ENCODE peak calls at places on chromosomes 6 and 20, in four cellular contexts. F is hippocampal formation, A is GM23338, V is midbrain. Q is an unnamed sample.

GRCh38 chr6:100194535-100194934 is 200.5 kb upstream of the MCHR2 start:
- DNase-seq in F (no peak), A (no peak), V (no peak), Q (no peak)

GRCh38 chr6:20186981-20187380 is 25.3 kb downstream of the MBOAT1 start:
- DNase-seq in A (no peak), F (no peak), V (no peak), Q (no peak)

GRCh38 chr20:13455713-13456112 is 183.0 kb downstream of the TASP1 start:
- DNase-seq in V (no peak), A (no peak), F (no peak), Q (no peak)

GRCh38 chr6:109460161-109460830 is 4.7 kb upstream of the MICAL1 start:
- DNase-seq in F (no peak), A (no peak), V (no peak), Q (no peak)

GRCh38 chr6:30813623-30814136 is 69.3 kb upstream of the IER3 start:
- DNase-seq in F (no peak), A (no peak), V (no peak), Q (no peak)

GRCh38 chr6:1437553-1438406 is 48.4 kb downstream of the FOXF2 start:
- DNase-seq in A (peak; percentile 51), V (no peak), F (no peak), Q (peak; percentile 39)

GRCh38 chr20:57473246-57474042 is 51.5 kb downstream of the CTCFL start:
- DNase-seq in V (peak; percentile 40), F (no peak), A (peak; percentile 36), Q (peak; percentile 76)

GRCh38 chr20:38631155-38632022 is 29.8 kb downstream of the ARHGAP40 start:
- DNase-seq in A (no peak), F (no peak), V (no peak), Q (no peak)

GRCh38 chr6:109348246-109348645 is 34.0 kb downstream of the CD164 start:
- DNase-seq in A (no peak), V (peak; percentile 15), F (peak; percentile 21), Q (no peak)

GRCh38 chr6:113980937-113981554 is 10.1 kb upstream of the HDAC2 start:
- DNase-seq in A (peak; percentile 85), V (no peak), F (no peak), Q (no peak)

GRCh38 chr6:159107451-159108260 is 61.5 kb upstream of the FNDC1 start:
- DNase-seq in A (no peak), V (no peak), F (no peak), Q (no peak)

GRCh38 chr20:43040427-43040826 is 149.3 kb downstream of the PTPRT start:
- DNase-seq in F (no peak), V (no peak), A (peak; percentile 1), Q (no peak)

GRCh38 chr6:24183584-24183983 is 57.6 kb downstream of the NRSN1 start:
- DNase-seq in A (peak; percentile 32), F (no peak), V (no peak), Q (no peak)

GRCh38 chr20:58645277-58645968 is 5.7 kb upstream of the STX16 start:
- DNase-seq in F (no peak), A (no peak), V (no peak), Q (peak; percentile 19)

GRCh38 chr6:143286280-143286795 is 164.2 kb downstream of the ADAT2 start:
- DNase-seq in V (no peak), F (no peak), A (no peak), Q (no peak)

GRCh38 chr6:75224303-75224926 is 18.6 kb upstream of the COL12A1 start:
- DNase-seq in F (no peak), A (no peak), V (no peak), Q (no peak)

GRCh38 chr20:39762716-39763115 is 800.6 kb downstream of the DHX35 start:
- DNase-seq in F (no peak), A (peak; percentile 14), V (no peak), Q (no peak)

GRCh38 chr6:170405311-170405975 is 98.9 kb downstream of the FAM120B start:
- DNase-seq in F (no peak), V (no peak), A (no peak), Q (no peak)

GRCh38 chr20:58714340-58714922 is 21.8 kb downstream of the NPEPL1 start:
- DNase-seq in A (no peak), F (no peak), V (no peak), Q (peak; percentile 56)

GRCh38 chr20:401682-402495 is 6.2 kb upstream of the RBCK1 start:
- DNase-seq in V (no peak), F (no peak), A (no peak), Q (no peak)

GRCh38 chr20:53865905-53866786 is 204.2 kb downstream of the BCAS1 start:
- DNase-seq in F (no peak), V (peak; percentile 45), A (peak; percentile 67), Q (no peak)

Q was measured in upper lobe of right lung.